ENCODE peak calls at places on chromosome 3, in eight cellular contexts. One of them, this sample, is unnamed. For H3K4me1, the result is how much of the 10 kb centered on the place peaks cover.

GRCh38 chr3:176328198-176328597 is 869.1 kb downstream of the TBL1XR1 start:
- DNase-seq in pancreas: no peak
- DNase-seq in endodermal cell: no peak
- DNase-seq in mesenchymal stem cell: no peak
- DNase-seq in breast epithelium: no peak
- DNase-seq in neuronal stem cell: no peak
- DNase-seq in A549: no peak
- DNase-seq in upper lobe of left lung: no peak
- DNase-seq in this sample: no peak

GRCh38 chr3:37519236-37519635 is 342.4 kb upstream of the CTDSPL start:
- DNase-seq in pancreas: no peak
- DNase-seq in endodermal cell: no peak
- DNase-seq in mesenchymal stem cell: no peak
- DNase-seq in breast epithelium: no peak
- DNase-seq in neuronal stem cell: no peak
- DNase-seq in A549: no peak
- DNase-seq in upper lobe of left lung: no peak
- DNase-seq in this sample: no peak

GRCh38 chr3:16608816-16609215 is 3.6 kb upstream of the DAZL start:
- DNase-seq in pancreas: no peak
- DNase-seq in endodermal cell: no peak
- DNase-seq in mesenchymal stem cell: no peak
- DNase-seq in breast epithelium: no peak
- DNase-seq in neuronal stem cell: no peak
- DNase-seq in A549: no peak
- DNase-seq in upper lobe of left lung: no peak
- DNase-seq in this sample: no peak

GRCh38 chr3:101513419-101513986 is 491 bp upstream of the SENP7 start:
- DNase-seq in pancreas: no peak
- DNase-seq in endodermal cell: no peak
- DNase-seq in mesenchymal stem cell: no peak
- DNase-seq in breast epithelium: no peak
- DNase-seq in neuronal stem cell: no peak
- DNase-seq in A549: peak
- DNase-seq in upper lobe of left lung: no peak
- DNase-seq in this sample: no peak

GRCh38 chr3:156050918-156051317 is 69.5 kb upstream of the KCNAB1 start:
- DNase-seq in pancreas: no peak
- DNase-seq in endodermal cell: no peak
- DNase-seq in mesenchymal stem cell: no peak
- DNase-seq in breast epithelium: no peak
- DNase-seq in neuronal stem cell: no peak
- DNase-seq in A549: no peak
- DNase-seq in upper lobe of left lung: no peak
- DNase-seq in this sample: no peak

GRCh38 chr3:159896543-159896942 is 92.1 kb upstream of the IL12A start:
- DNase-seq in pancreas: no peak
- DNase-seq in endodermal cell: no peak
- DNase-seq in mesenchymal stem cell: no peak
- DNase-seq in breast epithelium: no peak
- DNase-seq in neuronal stem cell: no peak
- DNase-seq in A549: no peak
- DNase-seq in upper lobe of left lung: no peak
- DNase-seq in this sample: no peak

GRCh38 chr3:48655586-48655985 is 7.1 kb downstream of the CELSR3 start:
- DNase-seq in pancreas: no peak
- DNase-seq in endodermal cell: no peak
- DNase-seq in mesenchymal stem cell: no peak
- DNase-seq in breast epithelium: no peak
- DNase-seq in neuronal stem cell: no peak
- DNase-seq in A549: no peak
- DNase-seq in upper lobe of left lung: peak
- DNase-seq in this sample: no peak

GRCh38 chr3:56397798-56398197 is 70.5 kb downstream of the ERC2 start:
- DNase-seq in pancreas: no peak
- DNase-seq in endodermal cell: no peak
- DNase-seq in mesenchymal stem cell: no peak
- DNase-seq in breast epithelium: no peak
- DNase-seq in neuronal stem cell: no peak
- DNase-seq in A549: no peak
- DNase-seq in upper lobe of left lung: no peak
- DNase-seq in this sample: no peak

GRCh38 chr3:193827039-193827669 is 234.1 kb downstream of the OPA1 start:
- DNase-seq in pancreas: no peak
- DNase-seq in endodermal cell: peak
- DNase-seq in mesenchymal stem cell: peak
- DNase-seq in breast epithelium: no peak
- DNase-seq in neuronal stem cell: no peak
- DNase-seq in A549: no peak
- DNase-seq in upper lobe of left lung: no peak
- DNase-seq in this sample: no peak

GRCh38 chr3:71053495-71053894 is 530.0 kb downstream of the FOXP1 start:
- DNase-seq in pancreas: no peak
- DNase-seq in endodermal cell: no peak
- DNase-seq in mesenchymal stem cell: no peak
- DNase-seq in breast epithelium: no peak
- DNase-seq in neuronal stem cell: no peak
- DNase-seq in A549: no peak
- DNase-seq in upper lobe of left lung: no peak
- DNase-seq in this sample: no peak
- H3K4me1 ChIP-seq in pancreas: under half
- H3K4me1 ChIP-seq in endodermal cell: under half
- H3K4me1 ChIP-seq in mesenchymal stem cell: under half
- H3K4me1 ChIP-seq in breast epithelium: under half
- H3K4me1 ChIP-seq in neuronal stem cell: under half
- H3K4me1 ChIP-seq in A549: half or more
- H3K4me1 ChIP-seq in upper lobe of left lung: half or more
- H3K4me1 ChIP-seq in this sample: under half

DNA sequence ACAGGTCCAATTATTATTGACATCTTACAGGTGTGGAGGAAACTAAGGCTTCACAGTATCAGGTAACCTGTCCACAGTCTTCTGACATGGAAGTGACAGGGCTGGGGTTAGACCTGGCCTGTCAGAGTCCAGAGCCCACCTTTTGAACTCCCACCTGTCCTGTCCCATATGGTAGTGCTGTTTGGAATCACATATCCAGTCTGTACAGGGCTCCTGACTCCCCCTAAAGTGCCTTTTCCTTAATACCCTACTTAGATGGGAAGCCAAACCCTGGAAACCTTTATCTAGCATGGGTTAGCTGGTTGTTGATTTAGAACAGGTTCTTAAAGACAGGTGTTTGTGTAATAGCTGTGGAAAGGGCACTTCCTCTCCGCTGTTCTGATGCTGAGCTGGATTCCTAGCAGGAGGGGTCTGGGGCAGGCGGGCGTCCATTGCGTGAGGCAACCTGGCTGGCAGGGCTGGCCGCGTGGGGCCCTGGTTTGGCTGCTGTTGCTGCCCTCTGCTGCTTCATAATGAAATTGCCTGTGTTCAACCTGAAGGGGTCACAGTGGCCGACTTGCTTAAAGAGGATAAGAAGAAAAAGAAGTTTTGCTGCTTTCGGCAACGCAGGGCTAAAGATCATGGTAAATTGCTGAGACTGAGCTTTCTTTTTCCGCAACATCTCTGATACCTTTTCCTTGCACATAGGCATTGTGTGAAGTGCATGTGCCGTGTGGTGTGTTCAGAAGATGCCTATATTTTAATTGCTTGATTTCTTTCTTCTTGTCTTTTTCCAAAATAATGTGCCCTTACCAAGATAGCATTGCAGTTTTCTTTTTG is 136.2 kb downstream of the CHDH start:
- DNase-seq in pancreas: peak
- DNase-seq in endodermal cell: peak
- DNase-seq in mesenchymal stem cell: peak
- DNase-seq in breast epithelium: peak
- DNase-seq in neuronal stem cell: peak
- DNase-seq in A549: peak
- DNase-seq in upper lobe of left lung: peak
- DNase-seq in this sample: peak
- H3K4me1 ChIP-seq in pancreas: under half
- H3K4me1 ChIP-seq in endodermal cell: under half
- H3K4me1 ChIP-seq in mesenchymal stem cell: under half
- H3K4me1 ChIP-seq in breast epithelium: under half
- H3K4me1 ChIP-seq in neuronal stem cell: under half
- H3K4me1 ChIP-seq in A549: under half
- H3K4me1 ChIP-seq in upper lobe of left lung: under half
- H3K4me1 ChIP-seq in this sample: under half

GRCh38 chr3:170750478-170750830 is 119.5 kb downstream of the RPL22L1 start:
- DNase-seq in pancreas: no peak
- DNase-seq in endodermal cell: no peak
- DNase-seq in mesenchymal stem cell: no peak
- DNase-seq in breast epithelium: no peak
- DNase-seq in neuronal stem cell: no peak
- DNase-seq in A549: no peak
- DNase-seq in upper lobe of left lung: no peak
- DNase-seq in this sample: no peak

GRCh38 chr3:170751894-170752283 is 118.1 kb downstream of the RPL22L1 start:
- DNase-seq in pancreas: no peak
- DNase-seq in endodermal cell: no peak
- DNase-seq in mesenchymal stem cell: peak
- DNase-seq in breast epithelium: no peak
- DNase-seq in neuronal stem cell: no peak
- DNase-seq in A549: no peak
- DNase-seq in upper lobe of left lung: no peak
- DNase-seq in this sample: no peak

GRCh38 chr3:170751083-170751893 is 118.7 kb downstream of the RPL22L1 start:
- DNase-seq in pancreas: peak
- DNase-seq in endodermal cell: no peak
- DNase-seq in mesenchymal stem cell: peak
- DNase-seq in breast epithelium: peak
- DNase-seq in neuronal stem cell: no peak
- DNase-seq in A549: peak
- DNase-seq in upper lobe of left lung: no peak
- DNase-seq in this sample: peak

GRCh38 chr3:170749185-170749584 is 120.8 kb downstream of the RPL22L1 start:
- DNase-seq in pancreas: no peak
- DNase-seq in endodermal cell: no peak
- DNase-seq in mesenchymal stem cell: no peak
- DNase-seq in breast epithelium: no peak
- DNase-seq in neuronal stem cell: no peak
- DNase-seq in A549: no peak
- DNase-seq in upper lobe of left lung: no peak
- DNase-seq in this sample: no peak

DNA sequence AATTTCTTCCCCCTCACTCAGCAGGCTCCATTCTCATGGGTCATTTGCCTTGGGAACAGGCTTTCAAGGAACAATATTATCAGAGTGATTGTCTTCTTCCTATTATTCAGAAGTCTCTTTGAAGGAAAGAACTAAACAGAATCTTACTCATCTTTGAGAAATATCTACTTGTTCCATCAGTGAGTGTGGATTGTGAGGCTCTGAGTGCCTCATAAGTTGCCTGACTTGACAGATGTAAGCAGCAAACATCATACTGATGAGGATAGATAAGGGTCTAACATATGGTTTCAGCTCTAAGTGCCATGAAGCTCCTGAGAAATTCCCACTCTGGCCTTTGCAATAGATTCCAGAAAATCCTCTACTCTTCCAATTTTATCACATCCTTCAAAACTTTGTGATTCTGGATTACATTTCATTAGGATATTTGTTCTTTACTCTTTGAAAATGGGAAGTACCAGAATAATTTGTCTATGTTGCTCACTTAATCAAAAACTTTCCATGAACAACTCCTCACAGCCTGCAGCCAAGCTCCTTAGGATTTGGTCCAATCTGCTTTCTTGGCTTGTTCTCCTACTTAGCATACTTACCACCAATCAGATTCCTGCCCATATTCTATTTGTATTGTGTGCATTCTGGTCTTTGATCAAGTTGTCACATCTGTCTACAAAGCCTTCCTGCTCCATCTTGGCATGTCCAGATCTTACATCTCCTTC is 120.1 kb downstream of the RPL22L1 start:
- DNase-seq in pancreas: no peak
- DNase-seq in endodermal cell: no peak
- DNase-seq in mesenchymal stem cell: peak
- DNase-seq in breast epithelium: no peak
- DNase-seq in neuronal stem cell: no peak
- DNase-seq in A549: no peak
- DNase-seq in upper lobe of left lung: no peak
- DNase-seq in this sample: no peak
- H3K4me1 ChIP-seq in pancreas: under half
- H3K4me1 ChIP-seq in endodermal cell: under half
- H3K4me1 ChIP-seq in mesenchymal stem cell: under half
- H3K4me1 ChIP-seq in breast epithelium: under half
- H3K4me1 ChIP-seq in neuronal stem cell: under half
- H3K4me1 ChIP-seq in A549: under half
- H3K4me1 ChIP-seq in upper lobe of left lung: under half
- H3K4me1 ChIP-seq in this sample: under half

GRCh38 chr3:127629462-127630403 is 748 bp downstream of the PODXL2 start:
- DNase-seq in pancreas: peak
- DNase-seq in endodermal cell: no peak
- DNase-seq in mesenchymal stem cell: no peak
- DNase-seq in breast epithelium: no peak
- DNase-seq in neuronal stem cell: no peak
- DNase-seq in A549: no peak
- DNase-seq in upper lobe of left lung: no peak
- DNase-seq in this sample: no peak
- H3K4me1 ChIP-seq in pancreas: under half
- H3K4me1 ChIP-seq in endodermal cell: under half
- H3K4me1 ChIP-seq in mesenchymal stem cell: under half
- H3K4me1 ChIP-seq in breast epithelium: under half
- H3K4me1 ChIP-seq in neuronal stem cell: under half
- H3K4me1 ChIP-seq in A549: under half
- H3K4me1 ChIP-seq in upper lobe of left lung: under half
- H3K4me1 ChIP-seq in this sample: under half